ENCODE peak calls at places on chromosomes 2 and 18, in five cellular contexts. Y is stomach, T is fibroblast of the aortic adventitia, B is GM06990, K is fibroblast of pulmonary artery. A is an unnamed sample.

GRCh38 chr2:32715981-32716380 is 88.1 kb downstream of the TTC27 start:
- DNase-seq in T (peak), K (no peak), B (no peak), Y (no peak), A (peak)

GRCh38 chr2:2663401-2664036 is 332.4 kb upstream of the MYT1L start:
- DNase-seq in K (no peak), B (no peak), T (no peak), Y (no peak), A (no peak)

GRCh38 chr2:58447586-58447985 is 206.5 kb upstream of the FANCL start:
- DNase-seq in Y (no peak), K (no peak), T (no peak), B (no peak), A (no peak)

GRCh38 chr2:163419000-163419575 is 316.7 kb downstream of the FIGN start:
- DNase-seq in K (peak), T (peak), B (no peak), Y (no peak), A (no peak)

GRCh38 chr2:88006912-88007439 is 9.4 kb downstream of the RNU2-63P start:
- DNase-seq in T (no peak), B (no peak), Y (no peak), K (no peak), A (no peak)

GRCh38 chr18:22932885-22933205 is 283 bp upstream of the RBBP8 start:
- DNase-seq in K (no peak), Y (no peak), T (no peak), B (no peak), A (no peak)

GRCh38 chr2:68569604-68570003 is 73.8 kb upstream of the PROKR1 start:
- DNase-seq in T (peak), K (peak), Y (no peak), B (no peak), A (no peak)

GRCh38 chr2:72887032-72887835 is at the start of gene SPR:
- DNase-seq in B (peak), K (peak), T (peak), Y (peak), A (peak)

GRCh38 chr2:216603884-216604245 is 29.4 kb upstream of the IGFBP2 start:
- DNase-seq in B (no peak), K (no peak), T (no peak), Y (no peak), A (no peak)

GRCh38 chr2:151973901-151974199 is 125.0 kb downstream of the CACNB4 start:
- DNase-seq in K (peak), B (no peak), T (peak), Y (no peak), A (no peak)

GRCh38 chr2:58387701-58388100 is 146.6 kb upstream of the FANCL start:
- DNase-seq in T (no peak), Y (no peak), B (no peak), K (no peak), A (peak)

GRCh38 chr2:150606380-150607060 is 119.1 kb upstream of the RND3 start:
- DNase-seq in T (no peak), K (no peak), B (no peak), Y (no peak), A (no peak)

GRCh38 chr2:160392201-160392600 is 101.4 kb downstream of the RBMS1 start:
- DNase-seq in B (no peak), Y (no peak), T (no peak), K (no peak), A (no peak)

GRCh38 chr2:101277111-101277510 is 24.4 kb downstream of the CNOT11 start:
- DNase-seq in T (peak), Y (peak), K (peak), B (no peak), A (no peak)

GRCh38 chr2:127423476-127423840 is 5.2 kb downstream of the PROC start:
- DNase-seq in Y (peak), B (no peak), K (no peak), T (no peak), A (no peak)

GRCh38 chr2:1162768-1163584 is 212.3 kb downstream of the SNTG2 start:
- DNase-seq in B (no peak), T (no peak), Y (no peak), K (no peak), A (no peak)

GRCh38 chr18:48761582-48761981 is 189.2 kb downstream of the SMAD7 start:
- DNase-seq in K (no peak), T (no peak), B (no peak), Y (no peak), A (no peak)

GRCh38 chr2:240990726-240991377 is 7.6 kb upstream of the SNED1 start:
- DNase-seq in Y (peak), T (no peak), K (no peak), B (no peak), A (no peak)

GRCh38 chr2:200968735-200969134 is 5.3 kb upstream of the ORC2 start:
- DNase-seq in K (no peak), Y (no peak), B (no peak), T (no peak), A (no peak)
- TF ChIP-seq CTCF in K (no peak), Y (no peak), B (no peak), T (no peak), A (no peak)

GRCh38 chr2:120299024-120299423 is 46.4 kb downstream of the RALB start:
- DNase-seq in T (no peak), K (no peak), B (no peak), Y (no peak), A (no peak)
- TF ChIP-seq CTCF in T (no peak), K (no peak), B (no peak), Y (no peak), A (no peak)

GRCh38 chr18:35121531-35121930 is 80.3 kb downstream of the MAPRE2 start:
- DNase-seq in K (no peak), B (no peak), T (no peak), Y (no peak), A (no peak)

GRCh38 chr18:35123811-35124210 is 82.6 kb downstream of the MAPRE2 start:
- DNase-seq in T (no peak), B (no peak), K (no peak), Y (no peak), A (no peak)

GRCh38 chr18:35121038-35121437 is 79.8 kb downstream of the MAPRE2 start:
- DNase-seq in B (no peak), Y (no peak), T (no peak), K (no peak), A (no peak)

GRCh38 chr18:35118641-35119040 is 77.4 kb downstream of the MAPRE2 start:
- DNase-seq in T (no peak), Y (no peak), K (no peak), B (no peak), A (no peak)

DNA sequence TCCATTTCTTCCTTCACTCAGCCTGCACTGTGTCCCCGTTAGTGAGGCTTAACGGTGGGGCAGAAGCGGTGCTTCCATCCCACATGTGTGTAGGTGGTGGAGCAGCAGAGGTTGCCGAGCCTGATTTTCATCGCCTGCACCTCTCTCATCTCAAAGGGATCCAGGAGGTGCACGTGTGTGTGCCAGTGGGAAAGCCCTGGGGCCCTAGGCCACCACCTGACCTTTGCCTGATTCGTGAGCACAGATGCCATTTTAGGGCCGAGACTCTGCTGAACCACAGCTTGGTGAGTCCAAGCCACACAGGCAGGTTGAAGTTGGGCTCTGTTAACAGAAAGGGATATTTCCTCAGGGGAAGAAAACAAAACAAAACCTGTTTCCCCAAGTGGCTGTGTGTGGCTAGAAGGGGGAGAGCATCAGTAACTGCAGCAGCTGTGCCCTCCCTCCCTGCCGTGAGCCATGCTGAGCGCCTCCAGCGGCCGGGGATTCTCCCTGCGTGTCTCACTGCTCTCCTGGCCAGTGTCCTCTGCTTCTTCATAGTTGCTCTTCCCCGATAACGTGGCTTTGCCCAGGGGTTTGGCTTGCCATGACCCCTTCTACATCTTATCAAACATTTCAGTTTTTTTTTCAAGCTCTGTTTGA is 81.5 kb downstream of the MAPRE2 start:
- DNase-seq in Y (no peak), B (no peak), K (no peak), T (no peak), A (peak)
- TF ChIP-seq CTCF in Y (no peak), B (peak), K (peak), T (no peak), A (no peak)

GRCh38 chr2:234550511-234551107 is 53.7 kb upstream of the ARL4C start:
- DNase-seq in K (peak), Y (peak), T (peak), B (peak), A (peak)
- TF ChIP-seq CTCF in K (peak), Y (no peak), T (peak), B (peak), A (peak)